ENCODE peak calls at places on chromosomes 6 and 20, in nine cellular contexts. D is dermis microvascular lymphatic vessel endothelial cell, F is mesothelial cell of epicardium, N is GM12865, R is hepatocyte, L is GM19239, O is C1 segment of cervical spinal cord, Y is COR-L47, B is A172. Q is an unnamed sample.

GRCh38 chr6:88867841-88868558 is 95.4 kb downstream of the RNGTT start:
- DNase-seq in R (no peak), L (no peak), B (peak), D (no peak), Y (no peak), F (no peak), O (no peak), N (no peak), Q (no peak)

GRCh38 chr20:1377341-1377871 is 15.4 kb downstream of the FKBP1A start:
- DNase-seq in R (no peak), Y (no peak), L (no peak), B (no peak), D (no peak), O (no peak), N (peak), F (no peak), Q (no peak)

GRCh38 chr6:73045609-73046008 is 179.7 kb downstream of the KHDC1L start:
- DNase-seq in F (no peak), Y (no peak), D (no peak), O (no peak), L (no peak), N (no peak), B (no peak), R (no peak), Q (no peak)

GRCh38 chr20:32109392-32110172 is at the start of gene TM9SF4:
- DNase-seq in L (peak), R (peak), O (peak), B (peak), Y (peak), F (peak), D (peak), N (peak), Q (peak)

GRCh38 chr20:10622657-10623418 is 51.0 kb downstream of the JAG1 start:
- DNase-seq in Y (no peak), F (no peak), D (no peak), L (no peak), B (peak), O (no peak), R (no peak), N (no peak), Q (no peak)

GRCh38 chr20:56631318-56631989 is 2.3 kb downstream of the TFAP2C start:
- DNase-seq in F (no peak), D (no peak), O (no peak), Y (no peak), R (no peak), B (no peak), N (no peak), L (no peak), Q (no peak)

GRCh38 chr6:134830194-134830593 is 119.7 kb downstream of the ALDH8A1 start:
- DNase-seq in F (no peak), N (no peak), R (no peak), L (no peak), Y (no peak), D (no peak), B (no peak), O (no peak), Q (no peak)

GRCh38 chr20:58554541-58554940 is 39.3 kb upstream of the APCDD1L start:
- DNase-seq in O (no peak), F (peak), L (no peak), Y (no peak), N (no peak), D (no peak), B (no peak), R (no peak), Q (no peak)

GRCh38 chr20:45407783-45408645 is at the start of gene DBNDD2:
- DNase-seq in L (no peak), D (no peak), Y (no peak), F (no peak), N (no peak), B (no peak), R (no peak), O (peak), Q (no peak)

GRCh38 chr6:36577298-36577697 is 16.9 kb upstream of the SRSF3 start:
- DNase-seq in D (no peak), F (no peak), L (no peak), Y (no peak), B (peak), R (peak), N (no peak), O (no peak), Q (no peak)

GRCh38 chr20:4130404-4131189 is 115.2 kb upstream of the RNF24 start:
- DNase-seq in N (no peak), Y (no peak), O (no peak), B (peak), F (no peak), L (no peak), R (no peak), D (no peak), Q (peak)

GRCh38 chr6:30238178-30238795 is 25.1 kb upstream of the TRIM26 start:
- DNase-seq in Y (peak), B (peak), L (no peak), N (peak), R (peak), O (no peak), F (no peak), D (peak), Q (peak)

GRCh38 chr6:52283111-52283510 is 1.4 kb downstream of the MCM3 start:
- DNase-seq in O (no peak), R (no peak), L (no peak), Y (no peak), B (no peak), F (no peak), D (no peak), N (no peak), Q (no peak)

GRCh38 chr20:60453847-60454246 is 495.6 kb downstream of the CDH26 start:
- DNase-seq in O (no peak), Y (no peak), L (no peak), B (no peak), N (no peak), F (no peak), R (no peak), D (no peak), Q (no peak)

GRCh38 chr6:104381907-104382306 is 477.8 kb downstream of the HACE1 start:
- DNase-seq in D (no peak), N (no peak), Y (no peak), B (no peak), L (no peak), F (no peak), R (no peak), O (no peak), Q (no peak)

GRCh38 chr20:32510120-32510600 is 75.0 kb downstream of the NOL4L start:
- DNase-seq in Y (no peak), N (no peak), R (peak), O (no peak), B (no peak), F (no peak), D (no peak), L (no peak), Q (no peak)

GRCh38 chr6:151379933-151380847 is 11.2 kb downstream of the ZBTB2 start:
- DNase-seq in L (no peak), R (no peak), D (no peak), F (no peak), Y (no peak), B (no peak), N (peak), O (no peak), Q (no peak)

GRCh38 chr6:111113731-111114438 is 26.6 kb downstream of the SLC16A10 start:
- DNase-seq in B (peak), F (no peak), D (no peak), L (no peak), N (peak), Y (no peak), R (peak), O (no peak), Q (peak)

GRCh38 chr6:69732640-69733039 is 64.2 kb downstream of the LMBRD1 start:
- DNase-seq in L (no peak), B (peak), Y (peak), O (no peak), D (no peak), R (peak), F (no peak), N (peak), Q (peak)

GRCh38 chr6:40512340-40512739 is 74.8 kb downstream of the LRFN2 start:
- DNase-seq in B (no peak), F (no peak), R (no peak), O (no peak), L (no peak), N (no peak), Y (no peak), D (no peak), Q (no peak)

GRCh38 chr6:8549381-8549780 is 114.0 kb upstream of the SLC35B3 start:
- DNase-seq in O (no peak), N (no peak), Y (no peak), B (no peak), D (no peak), L (no peak), R (no peak), F (no peak), Q (no peak)

GRCh38 chr6:16511723-16512584 is 249.3 kb downstream of the ATXN1 start:
- DNase-seq in F (no peak), Y (peak), D (no peak), L (no peak), O (no peak), B (no peak), N (peak), R (no peak), Q (no peak)

GRCh38 chr20:1266167-1266973 is at the start of gene SNPH:
- DNase-seq in L (peak), Y (peak), D (no peak), B (peak), R (peak), N (peak), O (peak), F (peak), Q (peak)

GRCh38 chr20:50243610-50244351 is 53.2 kb downstream of the CEBPB start:
- DNase-seq in O (no peak), D (no peak), L (no peak), B (no peak), N (no peak), R (no peak), F (no peak), Y (no peak), Q (no peak)